ENCODE peak calls at places on chromosomes 1 and 21, in four cellular contexts. X, O, P and Y are unnamed samples.
A peak's percentile ranks its signal among the peaks of the same experiment; 100 is the strongest.

GRCh38 chr21:38308010-38308784 is 51.4 kb downstream of the KCNJ15 start:
- DNase-seq in X (no peak), P (no peak), O (no peak), Y (no peak)

GRCh38 chr1:172401907-172402306 is 18.6 kb upstream of the C1orf105 start:
- DNase-seq in P (no peak), O (no peak), X (no peak), Y (no peak)

GRCh38 chr1:37723390-37724078 is 31.2 kb downstream of the CDCA8 start:
- DNase-seq in X (no peak), O (no peak), P (no peak), Y (no peak)

GRCh38 chr1:25094229-25094628 is 138.1 kb downstream of the SYF2 start:
- DNase-seq in P (no peak), X (no peak), O (no peak), Y (no peak)

GRCh38 chr1:95230768-95231191 is 3.2 kb upstream of the RWDD3 start:
- DNase-seq in O (no peak), X (no peak), P (no peak), Y (no peak)

GRCh38 chr1:81097860-81098259 is 702.9 kb upstream of the ADGRL2 start:
- DNase-seq in P (no peak), O (no peak), X (no peak), Y (no peak)

GRCh38 chr1:84847253-84848247 is 45.5 kb downstream of the LPAR3 start:
- DNase-seq in X (no peak), P (peak; percentile 92), O (peak; percentile 94), Y (peak; percentile 89)

GRCh38 chr1:179550753-179551682 is 24.7 kb downstream of the NPHS2 start:
- DNase-seq in O (no peak), X (no peak), P (no peak), Y (no peak)

GRCh38 chr1:172394167-172394751 is 26.2 kb upstream of the C1orf105 start:
- DNase-seq in P (no peak), O (no peak), X (peak; percentile 50), Y (no peak)

GRCh38 chr1:23964790-23965740 is 5.4 kb downstream of the PNRC2 start:
- DNase-seq in P (no peak), O (no peak), X (no peak), Y (no peak)

GRCh38 chr21:35048183-35048601 is 910 bp downstream of the RUNX1 start:
- DNase-seq in X (no peak), O (no peak), P (no peak), Y (no peak)